ENCODE peak calls at places on chromosomes 13 and 19, in seven cellular contexts. M is AG10803; E is stimulated activated CD4-positive, alpha-beta T cell treated with anti-CD3 and anti-CD28 coated beads, Interleukin-4, amount 100 ng/mL, for 48 hours; V is stimulated activated CD8-positive, alpha-beta memory T cell treated with anti-CD3 and anti-CD28 coated beads, Interleukin-2, amount 100 ng/mL, for 1 hour; Q is astrocyte; O is EL; N is pancreas. I is an unnamed sample.

GRCh38 chr13:108895220-108895704 is 265.9 kb downstream of the MYO16 start:
- DNase-seq in M (peak; percentile 45), E (no peak), V (no peak), Q (peak; percentile 18), O (peak; percentile 58), N (no peak), I (no peak)

GRCh38 chr19:9947441-9947840 is 11.1 kb upstream of the OLFM2 start:
- DNase-seq in M (no peak), E (no peak), V (no peak), Q (no peak), O (no peak), N (no peak), I (no peak)

GRCh38 chr13:84706004-84706710 is 823.9 kb upstream of the SLITRK1 start:
- DNase-seq in M (no peak), E (no peak), V (no peak), Q (no peak), O (no peak), N (no peak), I (no peak)

GRCh38 chr19:20503536-20503935 is 62.0 kb downstream of the ZNF737 start:
- DNase-seq in M (peak; percentile 4), E (no peak), V (no peak), Q (peak; percentile 36), O (peak; percentile 68), N (peak; percentile 35), I (no peak)

GRCh38 chr19:39405930-39406655 is 554 bp upstream of the ZFP36 start:
- DNase-seq in M (no peak), E (peak; percentile 77), V (peak; percentile 86), Q (no peak), O (no peak), N (no peak), I (no peak)

GRCh38 chr13:110944121-110944967 is 29.5 kb upstream of the ANKRD10 start:
- DNase-seq in M (peak; percentile 67), E (peak; percentile 28), V (no peak), Q (peak; percentile 37), O (peak; percentile 51), N (peak; percentile 58), I (peak; percentile 79)

GRCh38 chr13:92265408-92265807 is 867.0 kb downstream of the GPC5 start:
- DNase-seq in M (no peak), E (no peak), V (no peak), Q (peak; percentile 50), O (no peak), N (no peak), I (no peak)

GRCh38 chr13:28755546-28755870 is 36.7 kb upstream of the SLC46A3 start:
- DNase-seq in M (no peak), E (no peak), V (no peak), Q (no peak), O (no peak), N (no peak), I (no peak)

GRCh38 chr19:443005-443404 is 17.8 kb downstream of the SHC2 start:
- DNase-seq in M (no peak), E (no peak), V (no peak), Q (no peak), O (no peak), N (no peak), I (no peak)